ENCODE peak calls at places on chromosome 13, in seven cellular contexts. One of them, this sample, is unnamed.

GRCh38 chr13:32340917-32341316 is 25.6 kb downstream of the BRCA2 start:
- DNase-seq in Panc1: no peak
- DNase-seq in H1: no peak
- DNase-seq in K562: no peak
- DNase-seq in HepG2: no peak
- DNase-seq in HCT116: no peak
- DNase-seq in SK-N-SH: no peak
- DNase-seq in this sample: no peak

GRCh38 chr13:109862627-109863026 is 76.2 kb upstream of the IRS2 start:
- DNase-seq in HCT116: peak; percentile 15
- DNase-seq in K562: no peak
- DNase-seq in H1: no peak
- DNase-seq in SK-N-SH: no peak
- DNase-seq in Panc1: no peak
- DNase-seq in HepG2: no peak
- DNase-seq in this sample: no peak

GRCh38 chr13:19085876-19086275 is 95.7 kb downstream of the TUBA3C start:
- DNase-seq in HepG2: no peak
- DNase-seq in SK-N-SH: no peak
- DNase-seq in K562: no peak
- DNase-seq in HCT116: no peak
- DNase-seq in H1: no peak
- DNase-seq in Panc1: no peak
- DNase-seq in this sample: no peak

GRCh38 chr13:40315416-40316064 is 350.9 kb downstream of the FOXO1 start:
- DNase-seq in HCT116: no peak
- DNase-seq in HepG2: no peak
- DNase-seq in SK-N-SH: no peak
- DNase-seq in H1: no peak
- DNase-seq in Panc1: no peak
- DNase-seq in K562: no peak
- DNase-seq in this sample: no peak

GRCh38 chr13:63693696-63694095 is 2278.0 kb upstream of the PCDH20 start:
- DNase-seq in HepG2: no peak
- DNase-seq in Panc1: no peak
- DNase-seq in K562: no peak
- DNase-seq in HCT116: no peak
- DNase-seq in SK-N-SH: no peak
- DNase-seq in H1: no peak
- DNase-seq in this sample: no peak

GRCh38 chr13:51148952-51149573 is 38.0 kb upstream of the C13orf42 start:
- DNase-seq in Panc1: no peak
- DNase-seq in SK-N-SH: peak; percentile 69
- DNase-seq in HCT116: peak; percentile 34
- DNase-seq in K562: peak; percentile 9
- DNase-seq in H1: no peak
- DNase-seq in HepG2: no peak
- DNase-seq in this sample: no peak

GRCh38 chr13:76992548-76993001 is 694 bp downstream of the CLN5 start:
- DNase-seq in Panc1: no peak
- DNase-seq in H1: no peak
- DNase-seq in SK-N-SH: peak; percentile 29
- DNase-seq in HCT116: no peak
- DNase-seq in HepG2: no peak
- DNase-seq in K562: peak; percentile 39
- DNase-seq in this sample: no peak

GRCh38 chr13:42819712-42820111 is 38.3 kb downstream of the FAM216B start:
- DNase-seq in SK-N-SH: no peak
- DNase-seq in H1: no peak
- DNase-seq in Panc1: no peak
- DNase-seq in K562: no peak
- DNase-seq in HCT116: no peak
- DNase-seq in HepG2: no peak
- DNase-seq in this sample: no peak

GRCh38 chr13:101289764-101290163 is 126.5 kb downstream of the NALCN start:
- DNase-seq in SK-N-SH: peak; percentile 79
- DNase-seq in K562: no peak
- DNase-seq in H1: peak; percentile 67
- DNase-seq in HepG2: no peak
- DNase-seq in Panc1: no peak
- DNase-seq in HCT116: no peak
- DNase-seq in this sample: no peak

GRCh38 chr13:96958286-96958891 is 35.9 kb downstream of the OXGR1 start:
- DNase-seq in H1: no peak
- DNase-seq in K562: peak; percentile 16
- DNase-seq in Panc1: no peak
- DNase-seq in HepG2: peak; percentile 20
- DNase-seq in HCT116: no peak
- DNase-seq in SK-N-SH: peak; percentile 30
- DNase-seq in this sample: no peak

GRCh38 chr13:27559714-27560113 is 60.6 kb downstream of the LNX2 start:
- DNase-seq in HCT116: no peak
- DNase-seq in H1: no peak
- DNase-seq in HepG2: no peak
- DNase-seq in SK-N-SH: no peak
- DNase-seq in K562: no peak
- DNase-seq in Panc1: no peak
- DNase-seq in this sample: peak; percentile 1

GRCh38 chr13:46751811-46752635 is 44.9 kb downstream of the ESD start:
- DNase-seq in K562: no peak
- DNase-seq in HepG2: no peak
- DNase-seq in HCT116: no peak
- DNase-seq in Panc1: no peak
- DNase-seq in H1: no peak
- DNase-seq in SK-N-SH: no peak
- DNase-seq in this sample: peak; percentile 45

GRCh38 chr13:32947886-32948285 is 68.3 kb upstream of the KL start:
- DNase-seq in HepG2: no peak
- DNase-seq in HCT116: no peak
- DNase-seq in SK-N-SH: peak; percentile 69
- DNase-seq in H1: no peak
- DNase-seq in K562: no peak
- DNase-seq in Panc1: no peak
- DNase-seq in this sample: no peak

GRCh38 chr13:95206116-95206515 is 95.1 kb downstream of the ABCC4 start:
- DNase-seq in Panc1: no peak
- DNase-seq in K562: no peak
- DNase-seq in HCT116: no peak
- DNase-seq in SK-N-SH: no peak
- DNase-seq in H1: no peak
- DNase-seq in HepG2: no peak
- DNase-seq in this sample: no peak

GRCh38 chr13:77329133-77330008 is 2.5 kb upstream of the MYCBP2 start:
- DNase-seq in K562: peak; percentile 89
- DNase-seq in HCT116: peak; percentile 95
- DNase-seq in HepG2: peak; percentile 85
- DNase-seq in SK-N-SH: peak; percentile 78
- DNase-seq in H1: peak; percentile 82
- DNase-seq in Panc1: peak; percentile 70
- DNase-seq in this sample: peak; percentile 98

GRCh38 chr13:102374726-102375125 is 27.1 kb downstream of the FGF14 start:
- DNase-seq in HepG2: no peak
- DNase-seq in HCT116: no peak
- DNase-seq in K562: no peak
- DNase-seq in SK-N-SH: no peak
- DNase-seq in H1: no peak
- DNase-seq in Panc1: no peak
- DNase-seq in this sample: no peak

GRCh38 chr13:102374233-102374632 is 27.6 kb downstream of the FGF14 start:
- DNase-seq in HCT116: no peak
- DNase-seq in H1: no peak
- DNase-seq in Panc1: no peak
- DNase-seq in HepG2: no peak
- DNase-seq in K562: no peak
- DNase-seq in SK-N-SH: no peak
- DNase-seq in this sample: no peak

GRCh38 chr13:102373221-102373620 is 28.6 kb downstream of the FGF14 start:
- DNase-seq in HCT116: no peak
- DNase-seq in HepG2: no peak
- DNase-seq in Panc1: no peak
- DNase-seq in K562: no peak
- DNase-seq in H1: no peak
- DNase-seq in SK-N-SH: no peak
- DNase-seq in this sample: no peak

GRCh38 chr13:102367836-102368235 is 34.0 kb downstream of the FGF14 start:
- DNase-seq in HepG2: no peak
- DNase-seq in Panc1: no peak
- DNase-seq in K562: no peak
- DNase-seq in HCT116: no peak
- DNase-seq in H1: no peak
- DNase-seq in SK-N-SH: no peak
- DNase-seq in this sample: no peak

GRCh38 chr13:102369303-102369702 is 32.5 kb downstream of the FGF14 start:
- DNase-seq in K562: peak; percentile 23
- DNase-seq in HepG2: no peak
- DNase-seq in SK-N-SH: no peak
- DNase-seq in HCT116: no peak
- DNase-seq in Panc1: no peak
- DNase-seq in H1: no peak
- DNase-seq in this sample: no peak
- TF ChIP-seq SIN3A in K562: no peak
- TF ChIP-seq SIN3A in HepG2: no peak
- TF ChIP-seq SIN3A in SK-N-SH: no peak
- TF ChIP-seq SIN3A in HCT116: no peak
- TF ChIP-seq SIN3A in Panc1: no peak
- TF ChIP-seq SIN3A in H1: no peak
- TF ChIP-seq SIN3A in this sample: no peak

GRCh38 chr13:107222619-107223018 is 654.7 kb upstream of the ARGLU1 start:
- DNase-seq in SK-N-SH: no peak
- DNase-seq in HCT116: no peak
- DNase-seq in H1: no peak
- DNase-seq in HepG2: no peak
- DNase-seq in Panc1: no peak
- DNase-seq in K562: no peak
- DNase-seq in this sample: no peak
- TF ChIP-seq SIN3A in SK-N-SH: no peak
- TF ChIP-seq SIN3A in HCT116: no peak
- TF ChIP-seq SIN3A in H1: no peak
- TF ChIP-seq SIN3A in HepG2: no peak
- TF ChIP-seq SIN3A in Panc1: no peak
- TF ChIP-seq SIN3A in K562: no peak
- TF ChIP-seq SIN3A in this sample: no peak

GRCh38 chr13:113833111-113833830 is 30.6 kb downstream of the GAS6 start:
- DNase-seq in HCT116: no peak
- DNase-seq in SK-N-SH: no peak
- DNase-seq in Panc1: no peak
- DNase-seq in HepG2: no peak
- DNase-seq in K562: no peak
- DNase-seq in H1: no peak
- DNase-seq in this sample: no peak

GRCh38 chr13:113832631-113833030 is 31.2 kb downstream of the GAS6 start:
- DNase-seq in SK-N-SH: no peak
- DNase-seq in K562: no peak
- DNase-seq in HCT116: no peak
- DNase-seq in H1: no peak
- DNase-seq in Panc1: no peak
- DNase-seq in HepG2: no peak
- DNase-seq in this sample: no peak

GRCh38 chr13:113834496-113835200 is 29.2 kb downstream of the GAS6 start:
- DNase-seq in K562: no peak
- DNase-seq in HCT116: no peak
- DNase-seq in H1: no peak
- DNase-seq in SK-N-SH: no peak
- DNase-seq in HepG2: no peak
- DNase-seq in Panc1: no peak
- DNase-seq in this sample: no peak

GRCh38 chr13:113831061-113831460 is 32.8 kb downstream of the GAS6 start:
- DNase-seq in Panc1: no peak
- DNase-seq in SK-N-SH: no peak
- DNase-seq in HepG2: no peak
- DNase-seq in K562: no peak
- DNase-seq in HCT116: no peak
- DNase-seq in H1: no peak
- DNase-seq in this sample: no peak

GRCh38 chr13:113832204-113832603 is 31.7 kb downstream of the GAS6 start:
- DNase-seq in H1: no peak
- DNase-seq in HepG2: no peak
- DNase-seq in HCT116: no peak
- DNase-seq in Panc1: no peak
- DNase-seq in SK-N-SH: no peak
- DNase-seq in K562: no peak
- DNase-seq in this sample: no peak
- TF ChIP-seq SIN3A in H1: no peak
- TF ChIP-seq SIN3A in HepG2: no peak
- TF ChIP-seq SIN3A in HCT116: no peak
- TF ChIP-seq SIN3A in Panc1: no peak
- TF ChIP-seq SIN3A in SK-N-SH: no peak
- TF ChIP-seq SIN3A in K562: no peak
- TF ChIP-seq SIN3A in this sample: no peak

GRCh38 chr13:52851153-52851962 is 2.9 kb upstream of the PCDH8 start:
- DNase-seq in K562: no peak
- DNase-seq in HCT116: no peak
- DNase-seq in Panc1: no peak
- DNase-seq in HepG2: peak; percentile 7
- DNase-seq in H1: peak; percentile 77
- DNase-seq in SK-N-SH: peak; percentile 68
- DNase-seq in this sample: peak; percentile 46
- TF ChIP-seq SIN3A in K562: no peak
- TF ChIP-seq SIN3A in HCT116: no peak
- TF ChIP-seq SIN3A in Panc1: no peak
- TF ChIP-seq SIN3A in HepG2: no peak
- TF ChIP-seq SIN3A in H1: peak; percentile 43
- TF ChIP-seq SIN3A in SK-N-SH: no peak
- TF ChIP-seq SIN3A in this sample: no peak

GRCh38 chr13:25882732-25883357 is 169.0 kb downstream of the SHISA2 start:
- DNase-seq in H1: no peak
- DNase-seq in K562: no peak
- DNase-seq in SK-N-SH: peak; percentile 15
- DNase-seq in HCT116: no peak
- DNase-seq in HepG2: no peak
- DNase-seq in Panc1: no peak
- DNase-seq in this sample: no peak

GRCh38 chr13:25885418-25885817 is 166.4 kb downstream of the SHISA2 start:
- DNase-seq in Panc1: no peak
- DNase-seq in HCT116: no peak
- DNase-seq in K562: no peak
- DNase-seq in H1: no peak
- DNase-seq in HepG2: no peak
- DNase-seq in SK-N-SH: peak; percentile 38
- DNase-seq in this sample: no peak

GRCh38 chr13:25887962-25888655 is 163.7 kb downstream of the SHISA2 start:
- DNase-seq in H1: no peak
- DNase-seq in SK-N-SH: no peak
- DNase-seq in K562: no peak
- DNase-seq in HCT116: no peak
- DNase-seq in Panc1: no peak
- DNase-seq in HepG2: no peak
- DNase-seq in this sample: no peak

GRCh38 chr13:25890671-25891212 is 161.1 kb downstream of the SHISA2 start:
- DNase-seq in K562: no peak
- DNase-seq in HCT116: no peak
- DNase-seq in H1: no peak
- DNase-seq in Panc1: no peak
- DNase-seq in SK-N-SH: no peak
- DNase-seq in HepG2: no peak
- DNase-seq in this sample: no peak

GRCh38 chr13:25886438-25887214 is 165.2 kb downstream of the SHISA2 start:
- DNase-seq in HCT116: no peak
- DNase-seq in SK-N-SH: no peak
- DNase-seq in K562: no peak
- DNase-seq in Panc1: peak; percentile 10
- DNase-seq in H1: no peak
- DNase-seq in HepG2: no peak
- DNase-seq in this sample: no peak
- TF ChIP-seq SIN3A in HCT116: no peak
- TF ChIP-seq SIN3A in SK-N-SH: no peak
- TF ChIP-seq SIN3A in K562: no peak
- TF ChIP-seq SIN3A in Panc1: no peak
- TF ChIP-seq SIN3A in H1: no peak
- TF ChIP-seq SIN3A in HepG2: no peak
- TF ChIP-seq SIN3A in this sample: no peak

This sample was measured in GM12878.